ENCODE peak calls at places on chromosomes 1 and 21, in eight cellular contexts. Y is lung; R is right cardiac atrium; J is activated naive CD8-positive, alpha-beta T cell treated with anti-CD3 and anti-CD28 coated beads, Interleukin-2, amount 10 ng/mL, durations not matched to agents 7 days and 5 days; W is activated CD8-positive, alpha-beta memory T cell treated with anti-CD3 and anti-CD28 coated beads, Interleukin-2, amount 10 ng/mL, durations not matched to agents 7 days and 5 days; B is T-cell; Z is naive thymus-derived CD8-positive, alpha-beta T cell; V is body of pancreas. N is an unnamed sample.
A peak's percentile ranks its signal among the peaks of the same experiment; 100 is the strongest.

GRCh38 chr21:39366563-39366962 is 17.7 kb upstream of the HMGN1 start:
- ATAC-seq in W (no peak), B (no peak), J (no peak), V (no peak), Y (no peak), Z (no peak), R (no peak), N (no peak)

GRCh38 chr1:215645182-215645581 is 78.1 kb downstream of the KCTD3 start:
- ATAC-seq in Z (no peak), J (no peak), Y (no peak), R (no peak), W (no peak), V (no peak), B (no peak), N (no peak)

GRCh38 chr1:21021311-21021710 is 155.4 kb downstream of the EIF4G3 start:
- ATAC-seq in R (no peak), Y (no peak), Z (no peak), W (no peak), J (no peak), B (no peak), V (no peak), N (no peak)

GRCh38 chr21:42120056-42120903 is 49.2 kb downstream of the UMODL1 start:
- ATAC-seq in R (no peak), Y (no peak), V (no peak), J (no peak), B (no peak), Z (no peak), W (no peak), N (no peak)

GRCh38 chr1:99784143-99784542 is 17.7 kb upstream of the FRRS1 start:
- ATAC-seq in J (no peak), Y (no peak), Z (no peak), B (no peak), V (no peak), W (no peak), R (peak; percentile 89), N (no peak)

GRCh38 chr1:228697209-228698016 is 37.9 kb upstream of the RHOU start:
- ATAC-seq in V (peak; percentile 58), R (peak; percentile 84), Y (no peak), J (no peak), Z (no peak), B (no peak), W (no peak), N (no peak)

GRCh38 chr1:47584249-47584648 is 146.4 kb downstream of the FOXD2 start:
- ATAC-seq in Y (no peak), Z (no peak), J (no peak), B (no peak), V (no peak), W (no peak), R (no peak), N (no peak)

GRCh38 chr1:81525085-81525484 is 275.6 kb upstream of the ADGRL2 start:
- ATAC-seq in V (peak; percentile 77), B (no peak), R (no peak), J (no peak), Z (no peak), W (no peak), Y (no peak), N (no peak)

GRCh38 chr1:150479927-150480352 is 7.3 kb upstream of the TARS2 start:
- ATAC-seq in Z (no peak), R (no peak), B (no peak), V (no peak), W (no peak), Y (no peak), J (no peak), N (no peak)

GRCh38 chr1:13752852-13753251 is 52.9 kb downstream of the PRDM2 start:
- ATAC-seq in Z (no peak), B (no peak), W (no peak), J (no peak), R (no peak), V (no peak), Y (no peak), N (peak; percentile 58)

GRCh38 chr1:178537445-178538090 is 24.7 kb downstream of the TEX35 start:
- ATAC-seq in R (no peak), W (no peak), Z (no peak), B (no peak), J (no peak), Y (no peak), V (peak; percentile 13), N (peak; percentile 14)

GRCh38 chr21:46325073-46325912 is 1.3 kb downstream of the PCNT start:
- ATAC-seq in W (peak; percentile 3), Y (no peak), Z (no peak), J (peak; percentile 6), B (peak; percentile 7), R (peak; percentile 22), V (no peak), N (peak; percentile 28)

GRCh38 chr1:21865943-21866628 is 54.0 kb downstream of the LDLRAD2 start:
- ATAC-seq in W (no peak), Y (no peak), B (no peak), J (peak; percentile 30), V (no peak), R (no peak), Z (no peak), N (no peak)

GRCh38 chr1:77889240-77889637 is 815 bp downstream of the NEXN start:
- ATAC-seq in J (no peak), V (peak; percentile 51), Z (no peak), Y (peak; percentile 19), B (no peak), R (peak; percentile 2), W (no peak), N (no peak)